ENCODE peak calls at places on chromosomes 7 and 10, in eight cellular contexts. A is adrenal gland, C is sigmoid colon, M is HCT116, U is body of pancreas, D is suprapubic skin, K is ovary, P is transverse colon. I is an unnamed sample.

GRCh38 chr10:16014469-16014868 is 154.2 kb upstream of the MINDY3 start:
- DNase-seq in U (no peak), K (no peak), P (no peak), A (no peak), M (no peak), C (no peak), D (no peak), I (no peak)

GRCh38 chr10:125067764-125068163 is 92.6 kb downstream of the CTBP2 start:
- DNase-seq in K (no peak), M (no peak), A (no peak), D (no peak), U (no peak), P (no peak), C (peak), I (no peak)

GRCh38 chr7:47371317-47371716 is 210.6 kb downstream of the TNS3 start:
- DNase-seq in K (no peak), A (no peak), C (no peak), U (peak), D (no peak), P (no peak), M (no peak), I (no peak)

GRCh38 chr10:8416192-8416701 is 361.8 kb downstream of the GATA3 start:
- DNase-seq in P (no peak), D (no peak), C (no peak), M (no peak), A (no peak), K (no peak), U (no peak), I (no peak)

GRCh38 chr10:97069576-97070362 is 116.0 kb downstream of the SLIT1 start:
- DNase-seq in M (peak), A (no peak), U (no peak), C (no peak), P (no peak), K (no peak), D (no peak), I (no peak)

GRCh38 chr7:42854521-42855118 is 57.2 kb downstream of the C7orf25 start:
- DNase-seq in D (no peak), K (no peak), M (no peak), P (no peak), C (no peak), U (no peak), A (no peak), I (no peak)

GRCh38 chr10:6401562-6402348 is 178.3 kb downstream of the PRKCQ start:
- DNase-seq in D (peak), C (peak), M (peak), K (peak), P (peak), U (peak), A (peak), I (peak)

GRCh38 chr7:139811106-139811505 is 18.0 kb upstream of the TBXAS1 start:
- DNase-seq in U (no peak), A (no peak), D (no peak), C (no peak), M (no peak), P (no peak), K (no peak), I (no peak)

GRCh38 chr7:55409474-55410225 is 44.5 kb downstream of the LANCL2 start:
- DNase-seq in D (no peak), M (no peak), K (no peak), A (no peak), C (no peak), P (no peak), U (no peak), I (peak)

GRCh38 chr7:69684955-69685631 is 86.8 kb downstream of the AUTS2 start:
- DNase-seq in C (no peak), P (no peak), D (no peak), M (no peak), A (no peak), K (no peak), U (no peak), I (no peak)

GRCh38 chr7:134669388-134669787 is 22.7 kb downstream of the BPGM start:
- DNase-seq in P (no peak), D (no peak), A (no peak), K (no peak), U (no peak), C (no peak), M (no peak), I (no peak)

GRCh38 chr7:97064972-97065587 is 40.4 kb upstream of the DLX5 start:
- DNase-seq in D (no peak), U (peak), M (peak), K (no peak), P (no peak), A (no peak), C (no peak), I (peak)

GRCh38 chr10:30459283-30459682 is 25.3 kb downstream of the MAP3K8 start:
- DNase-seq in A (peak), C (peak), U (peak), P (peak), D (no peak), K (no peak), M (no peak), I (no peak)

GRCh38 chr10:96830511-96831199 is 1.4 kb upstream of the LCOR start:
- DNase-seq in A (peak), D (no peak), P (peak), C (peak), K (peak), M (peak), U (peak), I (peak)

GRCh38 chr7:1425292-1426136 is 33.8 kb downstream of the MICALL2 start:
- DNase-seq in P (no peak), C (no peak), K (no peak), A (no peak), D (no peak), U (no peak), M (peak), I (peak)

GRCh38 chr10:32377458-32378370 is 30.8 kb upstream of the EPC1 start:
- DNase-seq in A (peak), D (no peak), K (no peak), U (peak), C (no peak), P (peak), M (peak), I (no peak)

GRCh38 chr10:98349508-98349922 is 65.5 kb downstream of the PYROXD2 start:
- DNase-seq in K (no peak), P (peak), C (peak), M (no peak), A (peak), U (peak), D (no peak), I (no peak)

GRCh38 chr7:152857272-152857671 is 97.7 kb downstream of the ACTR3B start:
- DNase-seq in A (no peak), K (no peak), P (no peak), D (no peak), M (no peak), U (no peak), C (no peak), I (no peak)

GRCh38 chr10:125149278-125150047 is 10.9 kb downstream of the CTBP2 start:
- DNase-seq in U (peak), K (peak), D (peak), C (peak), P (peak), A (peak), M (peak), I (peak)

GRCh38 chr10:23399701-23400144 is 39.2 kb upstream of the OTUD1 start:
- DNase-seq in A (peak), P (no peak), K (no peak), M (no peak), C (no peak), U (peak), D (no peak), I (no peak)

GRCh38 chr7:15378494-15378893 is 183.3 kb downstream of the AGMO start:
- DNase-seq in M (no peak), K (no peak), P (no peak), D (no peak), A (no peak), U (no peak), C (no peak), I (no peak)

GRCh38 chr7:50739744-50740455 is 42.8 kb downstream of the GRB10 start:
- DNase-seq in K (no peak), U (no peak), M (no peak), C (no peak), A (no peak), D (no peak), P (no peak), I (no peak)

GRCh38 chr7:106820321-106821217 is 44.5 kb upstream of the PIK3CG start:
- DNase-seq in D (no peak), K (no peak), C (no peak), A (no peak), P (no peak), M (no peak), U (no peak), I (no peak)

GRCh38 chr7:4139656-4140320 is 542.3 kb upstream of the FOXK1 start:
- DNase-seq in C (peak), A (no peak), U (no peak), P (no peak), M (no peak), K (no peak), D (no peak), I (no peak)

GRCh38 chr7:91351374-91351773 is 87.1 kb downstream of the FZD1 start:
- DNase-seq in M (no peak), D (no peak), K (no peak), C (no peak), U (no peak), A (no peak), P (no peak), I (no peak)

GRCh38 chr7:92997144-92997543 is 120.6 kb downstream of the SAMD9 start:
- DNase-seq in U (no peak), P (no peak), D (no peak), K (no peak), M (no peak), A (no peak), C (no peak), I (no peak)

GRCh38 chr7:123639646-123640045 is 16.0 kb upstream of the LMOD2 start:
- DNase-seq in K (no peak), C (no peak), M (no peak), U (no peak), A (no peak), P (no peak), D (no peak), I (no peak)

GRCh38 chr7:50687575-50688261 is 95.0 kb downstream of the GRB10 start:
- DNase-seq in A (no peak), K (no peak), C (no peak), M (no peak), P (no peak), D (no peak), U (no peak), I (no peak)

GRCh38 chr7:135831451-135832220 is 83.0 kb upstream of the FAM180A start:
- DNase-seq in A (no peak), U (no peak), K (no peak), D (no peak), C (no peak), P (no peak), M (no peak), I (no peak)

GRCh38 chr7:721619-722248 is 4.8 kb upstream of the DNAAF5 start:
- DNase-seq in P (no peak), K (no peak), C (no peak), A (no peak), D (no peak), U (no peak), M (no peak), I (no peak)

GRCh38 chr10:113558336-113558735 is 5.5 kb downstream of the HABP2 start:
- DNase-seq in M (no peak), P (no peak), A (no peak), D (no peak), C (no peak), K (no peak), U (no peak), I (no peak)

GRCh38 chr10:102245101-102245931 is at the start of gene GBF1:
- DNase-seq in P (peak), K (peak), D (peak), U (peak), M (peak), A (peak), C (peak), I (peak)
- TF ChIP-seq POLR2A in P (peak), K (peak), D (peak), U (peak), M (peak), A (peak), C (peak), I (peak)

GRCh38 chr10:102113261-102113955 is 6.8 kb downstream of the LDB1 start:
- DNase-seq in U (no peak), A (no peak), P (no peak), C (no peak), D (no peak), M (no peak), K (no peak), I (no peak)

GRCh38 chr10:102113956-102114857 is 6.0 kb downstream of the LDB1 start:
- DNase-seq in P (peak), U (no peak), C (peak), K (peak), D (peak), A (no peak), M (no peak), I (no peak)

GRCh38 chr10:102115775-102116174 is 4.4 kb downstream of the LDB1 start:
- DNase-seq in M (no peak), U (no peak), P (no peak), D (no peak), C (no peak), A (no peak), K (no peak), I (no peak)

GRCh38 chr10:102117391-102118159 is 2.6 kb downstream of the LDB1 start:
- DNase-seq in A (peak), K (peak), U (peak), P (peak), M (no peak), C (peak), D (peak), I (no peak)

GRCh38 chr10:102114861-102115618 is 5.1 kb downstream of the LDB1 start:
- DNase-seq in C (peak), U (peak), P (peak), A (peak), M (no peak), D (peak), K (peak), I (peak)
- TF ChIP-seq POLR2A in C (peak), U (no peak), P (peak), A (no peak), M (peak), D (peak), K (peak), I (peak)

DNA sequence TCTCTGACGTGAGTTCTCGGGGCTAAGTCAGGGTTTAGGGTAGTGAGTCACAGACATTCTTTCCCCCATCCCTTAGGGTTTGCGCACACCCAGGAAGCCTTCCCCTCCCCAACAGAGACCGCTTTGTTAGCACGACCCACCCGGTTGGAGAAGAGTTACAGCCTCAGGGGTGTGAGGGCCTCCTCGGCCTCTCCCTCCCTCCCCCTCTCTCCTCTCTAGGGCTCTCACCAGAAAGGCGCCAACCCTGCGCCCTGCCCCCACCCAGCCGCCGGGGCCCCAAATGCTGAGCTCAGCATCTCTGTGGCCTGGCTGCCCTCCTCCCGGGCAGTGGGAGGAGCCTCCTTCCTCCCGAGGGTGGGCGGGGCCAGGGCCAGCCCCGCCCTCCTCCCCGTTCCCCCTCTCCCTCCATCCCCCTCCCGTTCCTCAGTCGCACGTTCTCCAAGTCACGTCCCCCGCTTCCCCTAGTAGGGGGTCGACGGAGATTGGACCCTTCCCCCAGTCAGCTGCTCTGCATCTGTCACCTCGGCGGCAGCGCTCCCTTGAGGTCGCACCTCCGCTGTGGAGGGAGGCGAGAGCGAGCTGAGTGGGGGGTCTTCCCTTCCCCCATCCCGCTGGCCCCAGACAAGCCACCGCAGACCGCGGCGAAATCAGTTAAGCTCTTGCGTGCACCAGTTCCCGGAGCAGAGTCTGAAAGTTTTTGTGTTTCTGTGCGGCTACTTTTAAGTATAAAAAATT is 13.0 kb upstream of the DDIT4 start:
- DNase-seq in D (peak), K (peak), M (no peak), P (peak), U (peak), A (peak), C (peak), I (peak)
- TF ChIP-seq POLR2A in D (no peak), K (peak), M (no peak), P (peak), U (no peak), A (no peak), C (peak), I (no peak)

GRCh38 chr10:27242951-27243551 is 2.5 kb upstream of the ACBD5 start:
- DNase-seq in P (peak), K (peak), C (no peak), M (peak), A (peak), D (no peak), U (peak), I (no peak)
- TF ChIP-seq POLR2A in P (peak), K (no peak), C (peak), M (peak), A (peak), D (no peak), U (no peak), I (no peak)

DNA sequence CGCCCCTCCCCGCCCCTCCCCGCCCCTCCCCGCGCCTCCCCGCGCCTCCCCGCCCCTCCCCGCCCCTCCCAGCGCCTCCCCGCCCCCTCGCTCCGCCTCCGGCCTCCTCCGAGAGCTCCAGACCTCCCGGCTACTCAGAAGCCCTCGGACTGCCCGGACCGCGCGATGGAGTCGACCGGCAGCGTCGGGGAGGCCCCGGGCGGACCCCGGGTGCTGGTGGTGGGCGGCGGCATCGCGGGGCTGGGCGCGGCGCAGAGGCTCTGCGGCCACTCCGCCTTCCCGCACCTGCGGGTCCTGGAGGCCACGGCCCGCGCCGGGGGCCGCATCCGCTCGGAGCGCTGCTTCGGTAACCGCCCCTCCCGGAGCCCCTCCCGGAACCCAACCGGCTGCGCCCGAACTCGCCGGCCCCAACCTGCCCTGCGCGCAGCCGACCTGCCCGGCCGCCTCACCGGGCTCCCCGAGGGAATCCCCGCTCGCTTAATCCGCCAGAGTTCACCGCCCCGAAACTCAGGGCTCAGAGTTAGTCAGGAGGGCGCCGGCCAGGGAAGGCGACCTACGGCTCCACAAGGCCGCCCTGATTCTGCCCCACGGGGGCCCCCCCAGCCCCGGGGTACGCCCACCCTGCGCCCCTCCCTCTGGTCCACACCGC is at the start of gene PAOX:
- DNase-seq in P (peak), C (peak), K (peak), M (no peak), A (peak), U (peak), D (peak), I (peak)
- TF ChIP-seq POLR2A in P (peak), C (no peak), K (no peak), M (no peak), A (peak), U (peak), D (no peak), I (peak)

DNA sequence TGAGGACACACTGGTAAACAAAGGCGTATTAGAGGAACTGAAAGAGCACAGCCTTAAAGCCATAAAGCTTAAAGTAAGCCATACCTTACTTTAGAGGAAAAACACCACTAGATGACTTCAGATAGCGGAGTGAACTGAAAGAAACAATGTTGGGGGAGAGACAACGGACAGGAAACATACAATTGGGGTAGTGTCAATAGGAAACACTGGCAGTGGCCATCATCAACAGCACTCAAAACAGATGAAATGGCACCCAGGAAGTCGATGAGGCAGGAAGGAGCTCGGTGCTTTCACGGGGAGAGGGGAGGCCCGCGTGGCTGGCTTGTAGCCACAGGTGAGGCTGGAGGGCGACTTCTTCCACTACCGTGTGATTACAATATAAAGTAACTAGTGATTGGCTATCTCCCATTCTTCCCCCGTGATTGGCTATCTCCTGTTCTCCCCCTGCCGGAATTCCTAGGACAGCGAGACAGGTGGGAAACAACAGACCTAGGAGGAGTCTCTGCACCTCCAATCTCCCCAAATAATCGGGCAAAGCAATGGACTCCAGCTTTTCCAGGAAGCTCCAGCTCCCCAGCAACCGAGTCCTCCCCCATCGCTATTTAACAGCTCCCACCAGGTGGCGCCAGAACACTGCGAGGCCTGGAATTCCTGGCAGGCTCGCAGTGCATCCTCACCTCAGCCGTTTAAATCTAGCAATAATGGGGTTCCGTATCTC is 2.4 kb upstream of the TAS2R38 start:
- DNase-seq in D (peak), A (peak), M (peak), U (peak), K (no peak), P (peak), C (no peak), I (peak)
- TF ChIP-seq POLR2A in D (no peak), A (no peak), M (no peak), U (no peak), K (no peak), P (no peak), C (no peak), I (no peak)

GRCh38 chr10:45470098-45471012 is 96.3 kb downstream of the ALOX5 start:
- DNase-seq in A (no peak), P (peak), D (no peak), M (no peak), C (no peak), K (no peak), U (no peak), I (no peak)
- TF ChIP-seq POLR2A in A (no peak), P (no peak), D (no peak), M (no peak), C (no peak), K (no peak), U (no peak), I (no peak)

DNA sequence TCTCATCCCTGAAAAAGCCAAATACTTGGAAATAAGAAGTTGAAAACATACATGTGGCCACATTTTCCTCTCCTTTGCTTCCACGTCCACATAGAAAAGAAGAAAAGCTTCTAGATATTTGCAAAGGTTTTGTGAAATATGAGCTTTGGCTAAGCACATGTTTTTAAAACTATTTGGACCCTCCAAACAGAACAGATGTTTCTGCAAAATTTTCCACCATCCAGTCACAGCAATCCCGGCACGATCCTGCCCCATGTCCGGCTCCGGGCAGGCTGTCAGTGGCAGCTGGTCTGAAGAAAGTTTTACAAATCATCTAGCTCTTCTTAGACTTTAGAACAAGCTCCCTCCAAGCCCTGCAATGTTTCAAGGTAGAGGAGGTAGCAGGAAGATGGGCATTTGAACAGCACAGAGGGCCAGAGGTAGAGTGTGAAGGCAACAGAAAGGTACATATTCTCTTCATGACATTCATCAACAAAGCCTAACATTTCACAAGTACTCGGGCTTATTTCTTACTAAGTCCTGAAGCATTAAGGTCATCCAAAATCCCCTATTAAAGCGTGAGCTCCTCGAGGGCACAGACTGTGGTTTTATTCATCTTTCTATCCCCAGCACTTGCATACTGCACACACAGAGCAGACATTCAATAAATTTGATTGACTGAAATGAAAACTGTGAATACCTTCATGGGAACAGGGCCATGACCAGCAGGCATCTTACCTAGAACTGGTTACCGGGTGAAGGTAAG is 110.1 kb downstream of the JAZF1 start:
- DNase-seq in M (no peak), U (no peak), A (no peak), P (no peak), K (no peak), C (no peak), D (no peak), I (no peak)
- TF ChIP-seq POLR2A in M (no peak), U (no peak), A (no peak), P (no peak), K (no peak), C (no peak), D (no peak), I (no peak)